ENCODE peak calls at places on chromosomes 12 and 14, in eight cellular contexts. J is A549, S is body of pancreas, C is endothelial cell of umbilical vein, Q is esophagus squamous epithelium, T is stomach, A is tibial nerve, Y is right lobe of liver. G is an unnamed sample.

GRCh38 chr14:35776823-35777222 is 32.3 kb downstream of the RALGAPA1 start:
- DNase-seq in T (no peak), J (no peak), Y (no peak), C (no peak), S (no peak), A (no peak), Q (no peak), G (no peak)

GRCh38 chr12:24478254-24478653 is 470.6 kb downstream of the BCAT1 start:
- DNase-seq in Y (no peak), J (no peak), S (no peak), Q (no peak), T (no peak), C (no peak), A (no peak), G (no peak)

GRCh38 chr12:51631591-51631990 is 40.6 kb downstream of the SCN8A start:
- DNase-seq in Q (no peak), J (peak), S (no peak), C (peak), Y (no peak), A (no peak), T (no peak), G (no peak)

GRCh38 chr14:38197761-38198345 is 9.9 kb upstream of the SSTR1 start:
- DNase-seq in A (no peak), C (no peak), J (no peak), Y (no peak), S (no peak), Q (no peak), T (no peak), G (no peak)

GRCh38 chr14:47539065-47539464 is 136.3 kb downstream of the MDGA2 start:
- DNase-seq in J (no peak), T (no peak), Y (no peak), S (no peak), A (no peak), Q (no peak), C (peak), G (no peak)

GRCh38 chr14:69928111-69928523 is 48.9 kb downstream of the SMOC1 start:
- DNase-seq in Y (no peak), C (peak), J (no peak), Q (no peak), A (no peak), S (peak), T (no peak), G (no peak)

GRCh38 chr12:104455594-104456416 is 943 bp upstream of the CHST11 start:
- DNase-seq in T (no peak), Q (no peak), Y (no peak), A (no peak), J (no peak), C (peak), S (no peak), G (no peak)

GRCh38 chr12:49345840-49346658 is 639 bp upstream of the DNAJC22 start:
- DNase-seq in A (no peak), Q (no peak), T (peak), J (no peak), S (no peak), Y (peak), C (no peak), G (no peak)

GRCh38 chr14:63249112-63249511 is 44.9 kb downstream of the RHOJ start:
- DNase-seq in Y (no peak), J (no peak), S (no peak), C (peak), T (no peak), A (no peak), Q (no peak), G (no peak)

GRCh38 chr14:104286496-104286895 is 148.1 kb downstream of the KIF26A start:
- DNase-seq in Q (no peak), T (no peak), C (no peak), A (no peak), J (no peak), S (no peak), Y (peak), G (no peak)

GRCh38 chr14:73267474-73267873 is 30.2 kb downstream of the PAPLN start:
- DNase-seq in J (no peak), A (no peak), C (no peak), S (no peak), Q (no peak), Y (no peak), T (no peak), G (no peak)

GRCh38 chr12:18479266-18479665 is 217.9 kb downstream of the PIK3C2G start:
- DNase-seq in Y (no peak), Q (no peak), A (no peak), C (no peak), T (no peak), S (no peak), J (no peak), G (no peak)

GRCh38 chr12:51970904-51971646 is 19.6 kb downstream of the ACVR1B start:
- DNase-seq in Y (peak), C (peak), S (no peak), T (no peak), Q (no peak), J (peak), A (no peak), G (no peak)

GRCh38 chr14:102481791-102482238 is 27.8 kb downstream of the ANKRD9 start:
- DNase-seq in Q (no peak), S (no peak), A (no peak), J (peak), C (no peak), Y (no peak), T (no peak), G (no peak)

GRCh38 chr12:97940629-97941028 is 478.0 kb downstream of the RMST start:
- DNase-seq in Q (no peak), A (no peak), Y (no peak), S (no peak), J (no peak), T (no peak), C (no peak), G (no peak)

GRCh38 chr12:15265868-15266267 is 44.7 kb upstream of the RERG start:
- DNase-seq in S (no peak), A (no peak), T (no peak), Y (no peak), J (no peak), Q (no peak), C (no peak), G (no peak)

GRCh38 chr14:26935733-26936132 is 337.9 kb upstream of the NOVA1 start:
- DNase-seq in J (no peak), S (no peak), C (no peak), A (no peak), Y (no peak), Q (no peak), T (no peak), G (no peak)

GRCh38 chr12:48814313-48815280 is 3.7 kb upstream of the CACNB3 start:
- DNase-seq in J (peak), Y (peak), T (peak), A (peak), S (peak), C (peak), Q (no peak), G (peak)

GRCh38 chr12:106527356-106527755 is 55.4 kb upstream of the RFX4 start:
- DNase-seq in Q (no peak), S (no peak), Y (no peak), C (peak), A (no peak), J (no peak), T (no peak), G (no peak)

GRCh38 chr14:72401632-72402428 is 469.6 kb downstream of the RGS6 start:
- DNase-seq in Y (no peak), Q (no peak), S (no peak), T (no peak), J (no peak), C (no peak), A (no peak), G (no peak)

GRCh38 chr12:8562310-8562709 is 21.6 kb upstream of the CLEC4E start:
- DNase-seq in A (no peak), S (no peak), Y (no peak), J (no peak), T (no peak), Q (no peak), C (no peak), G (no peak)

GRCh38 chr12:93868771-93869170 is 191.6 kb downstream of the CRADD start:
- DNase-seq in A (peak), T (no peak), Q (no peak), C (no peak), J (no peak), S (no peak), Y (no peak), G (no peak)

GRCh38 chr12:115452751-115453281 is 768.8 kb upstream of the TBX3 start:
- DNase-seq in Q (no peak), J (no peak), Y (no peak), C (no peak), A (no peak), T (no peak), S (no peak), G (no peak)

GRCh38 chr14:76922599-76922998 is 96.4 kb downstream of the LRRC74A start:
- DNase-seq in C (no peak), T (no peak), A (no peak), S (no peak), Y (no peak), J (no peak), Q (no peak), G (no peak)

GRCh38 chr14:23361320-23361719 is 3.7 kb downstream of the EFS start:
- DNase-seq in T (no peak), Y (peak), J (no peak), A (no peak), Q (no peak), C (no peak), S (no peak), G (no peak)

GRCh38 chr12:42725839-42726238 is 136.3 kb upstream of the PRICKLE1 start:
- DNase-seq in A (no peak), Q (no peak), C (peak), Y (no peak), J (no peak), T (no peak), S (no peak), G (no peak)

GRCh38 chr12:94832780-94833760 is 170.4 kb downstream of the NDUFA12 start:
- DNase-seq in Y (no peak), C (no peak), A (peak), S (no peak), J (no peak), T (no peak), Q (no peak), G (no peak)

GRCh38 chr12:106066051-106066705 is 72.6 kb downstream of the NUAK1 start:
- DNase-seq in C (peak), Y (no peak), A (no peak), Q (no peak), S (no peak), J (no peak), T (no peak), G (no peak)

DNA sequence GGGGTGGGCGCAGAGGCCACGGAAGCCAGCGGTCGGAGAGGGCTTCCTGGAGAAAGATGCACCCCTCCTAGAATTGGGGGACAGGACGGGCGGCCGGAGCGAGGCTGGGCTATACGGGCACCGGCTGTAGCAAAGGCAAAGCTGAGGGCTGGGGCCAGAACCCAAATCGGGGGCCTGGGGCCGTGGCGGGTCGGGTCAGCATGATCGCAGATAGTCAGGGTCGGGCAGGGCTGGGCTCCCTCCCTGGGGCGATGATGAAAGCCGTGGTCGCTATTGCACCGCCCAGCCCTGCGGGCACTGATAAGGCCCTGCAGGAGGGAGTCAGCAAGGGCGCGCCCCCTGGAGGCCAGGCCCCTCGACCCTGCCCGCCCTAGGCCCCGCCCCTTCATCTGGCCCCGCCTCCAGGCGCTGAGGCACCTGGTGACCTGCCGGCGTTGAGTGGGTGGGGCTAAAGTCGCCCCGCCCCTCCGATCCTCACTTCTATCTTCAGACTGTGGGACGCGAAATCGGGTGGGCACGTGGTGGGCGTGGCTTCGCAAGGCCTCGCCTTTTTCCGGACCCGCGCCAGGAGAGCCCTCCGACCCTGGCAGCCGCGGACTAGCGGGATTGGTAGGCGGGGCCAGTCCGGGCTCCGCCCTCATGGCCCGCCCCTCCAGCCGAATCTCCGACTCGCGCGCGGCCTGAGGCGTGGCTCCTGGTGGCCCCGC is 421 bp upstream of the SH2B3 start:
- DNase-seq in T (peak), J (peak), A (peak), Q (peak), Y (peak), C (peak), S (peak), G (peak)
- H3K27ac ChIP-seq in T (peak), J (peak), A (peak), Q (peak), Y (peak), C (peak), S (peak), G (peak)

GRCh38 chr14:33949051-33950037 is 1.5 kb downstream of the EGLN3 start:
- DNase-seq in Y (no peak), T (no peak), S (no peak), C (no peak), Q (no peak), J (no peak), A (no peak), G (no peak)

GRCh38 chr14:33950320-33951182 is at the start of gene EGLN3:
- DNase-seq in A (peak), Y (peak), S (peak), J (peak), Q (no peak), C (peak), T (peak), G (peak)

GRCh38 chr14:33952541-33952940 is 1.7 kb upstream of the EGLN3 start:
- DNase-seq in T (no peak), A (no peak), C (no peak), S (no peak), Q (no peak), J (no peak), Y (no peak), G (no peak)

GRCh38 chr14:33954016-33954598 is 3.2 kb upstream of the EGLN3 start:
- DNase-seq in A (no peak), C (no peak), Q (no peak), J (no peak), T (peak), Y (peak), S (peak), G (no peak)

DNA sequence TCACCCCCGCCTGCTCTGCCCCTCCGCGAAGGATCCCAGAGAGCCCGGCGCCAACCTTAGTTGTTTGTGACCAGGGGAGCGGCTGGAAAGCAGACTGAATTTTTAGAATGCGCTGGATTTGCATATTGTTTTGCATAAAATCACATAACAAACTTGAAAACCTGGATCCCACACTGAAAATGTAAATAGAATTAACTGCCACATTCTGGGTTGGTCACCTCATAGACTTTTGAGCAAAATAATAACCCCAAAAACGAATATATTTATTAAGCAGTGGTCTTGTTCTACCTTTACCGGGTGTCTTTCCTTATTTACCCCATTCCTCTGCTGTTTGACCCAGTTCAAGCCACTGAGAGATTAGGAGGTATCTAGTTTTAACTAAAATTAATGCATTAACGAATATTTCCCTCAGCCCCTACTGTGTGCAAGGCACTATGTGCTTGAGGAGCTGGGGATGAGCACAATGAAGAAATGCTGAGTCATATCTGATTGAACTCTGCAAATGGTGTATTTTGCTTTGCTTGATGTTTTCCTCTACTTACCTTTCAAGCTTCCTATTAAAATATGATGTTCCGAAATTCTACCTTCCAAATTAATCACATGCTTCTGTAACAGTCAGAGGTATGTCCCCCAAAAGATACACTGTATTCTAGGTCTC is 438 bp upstream of the EGLN3 start:
- DNase-seq in A (no peak), Y (no peak), J (no peak), S (no peak), T (no peak), C (no peak), Q (no peak), G (no peak)
- TF ChIP-seq CTCF in A (no peak), Y (no peak), J (no peak), S (no peak), T (no peak), C (no peak), Q (no peak), G (no peak)

GRCh38 chr12:53451661-53452158 is at the start of gene PCBP2:
- DNase-seq in Q (peak), A (peak), J (peak), Y (peak), S (peak), T (peak), C (peak), G (peak)
- TF ChIP-seq POLR2A in Q (peak), A (peak), J (peak), Y (peak), S (peak), T (peak), C (no peak), G (peak)

DNA sequence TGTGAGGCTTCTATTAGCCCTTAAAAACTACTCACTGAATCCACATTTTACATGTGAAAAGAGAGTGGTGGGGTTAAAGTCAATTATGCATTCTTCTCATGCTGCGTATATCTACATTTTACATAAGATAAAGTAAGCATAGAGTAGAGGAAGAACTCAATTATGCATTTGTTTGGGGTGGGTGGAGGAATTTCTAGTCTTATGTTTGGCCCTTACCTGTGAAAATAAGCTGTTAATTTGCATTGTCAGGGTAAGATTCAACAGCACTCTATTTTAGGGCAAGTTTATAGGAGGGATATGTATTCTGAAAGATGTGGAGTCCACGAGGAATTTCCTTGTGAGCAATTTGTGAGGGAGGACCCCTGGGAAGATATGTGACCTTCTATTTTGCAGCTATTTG is 30.9 kb upstream of the CAPRIN2 start:
- DNase-seq in C (no peak), Y (no peak), S (no peak), J (no peak), Q (no peak), T (no peak), A (no peak), G (no peak)
- H3K27ac ChIP-seq in C (no peak), Y (no peak), S (no peak), J (no peak), Q (no peak), T (no peak), A (no peak), G (no peak)

DNA sequence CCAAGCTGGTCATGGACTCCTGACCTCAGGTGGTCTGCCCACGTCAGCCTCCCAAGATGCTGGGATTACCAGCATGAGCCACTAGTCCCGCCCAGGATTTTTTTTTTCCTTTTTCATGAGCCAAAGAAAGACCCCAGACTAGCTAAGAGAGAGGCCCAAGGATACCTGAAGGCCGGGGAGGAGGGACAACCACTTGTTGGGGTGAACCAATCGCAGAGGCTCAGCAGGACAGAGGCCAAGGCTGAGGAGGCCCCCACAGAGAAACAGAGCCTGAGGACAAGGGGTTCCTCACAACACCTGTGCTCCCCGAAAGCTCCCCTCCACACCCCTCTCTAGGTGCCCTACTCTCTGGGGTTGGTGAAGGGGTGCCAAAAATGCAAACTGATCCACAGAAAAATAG is 1.0 kb upstream of the SERPINA3 start:
- DNase-seq in Q (no peak), S (no peak), C (no peak), Y (no peak), T (no peak), J (no peak), A (no peak), G (no peak)
- TF ChIP-seq CTCF in Q (no peak), S (no peak), C (no peak), Y (no peak), T (no peak), J (no peak), A (no peak), G (no peak)

GRCh38 chr12:55720071-55720564 is at the start of gene RDH5:
- DNase-seq in T (peak), S (peak), A (no peak), J (no peak), C (no peak), Q (no peak), Y (peak), G (peak)
- TF ChIP-seq POLR2A in T (no peak), S (peak), A (peak), J (no peak), C (no peak), Q (no peak), Y (peak), G (no peak)

GRCh38 chr12:22627351-22627750 is 2.4 kb downstream of the ETNK1 start:
- DNase-seq in Y (no peak), S (no peak), C (peak), Q (no peak), J (no peak), A (no peak), T (no peak), G (no peak)
- H3K27ac ChIP-seq in Y (peak), S (peak), C (no peak), Q (peak), J (peak), A (peak), T (peak), G (peak)

GRCh38 chr14:79543966-79544365 is 667.3 kb downstream of the DIO2 start:
- DNase-seq in S (no peak), Q (no peak), Y (no peak), J (peak), A (no peak), T (no peak), C (peak), G (no peak)
- TF ChIP-seq CTCF in S (peak), Q (peak), Y (no peak), J (peak), A (peak), T (no peak), C (peak), G (no peak)

GRCh38 chr12:6375269-6376078 is at the start of gene SCNN1A:
- DNase-seq in J (no peak), S (peak), C (no peak), Q (no peak), T (peak), Y (peak), A (no peak), G (peak)
- TF ChIP-seq POLR2A in J (no peak), S (peak), C (no peak), Q (peak), T (peak), Y (no peak), A (no peak), G (no peak)